ENCODE peak calls at places on chromosomes 1 and 21, in four cellular contexts. F is NCI-H1417, B is NCI-H1105, W is SW480. I is an unnamed sample.

GRCh38 chr1:8813016-8813763 is 4.2 kb downstream of the RERE start:
- DNase-seq in W (no peak), F (no peak), B (no peak), I (no peak)

GRCh38 chr1:242184955-242185354 is 186.1 kb upstream of the MAP1LC3C start:
- DNase-seq in F (no peak), W (no peak), B (no peak), I (no peak)

GRCh38 chr1:200257235-200257634 is 152.6 kb downstream of the ZNF281 start:
- DNase-seq in W (no peak), B (no peak), F (no peak), I (no peak)

GRCh38 chr1:168615965-168616364 is 39.6 kb downstream of the XCL1 start:
- DNase-seq in W (no peak), F (no peak), B (no peak), I (no peak)

GRCh38 chr1:218817747-218818146 is 355.9 kb upstream of the LYPLAL1 start:
- DNase-seq in B (no peak), F (no peak), W (no peak), I (no peak)

GRCh38 chr21:28832013-28832714 is 160.5 kb downstream of the LTN1 start:
- DNase-seq in W (peak), F (no peak), B (no peak), I (peak)

GRCh38 chr1:214514032-214514818 is 37.2 kb downstream of the PTPN14 start:
- DNase-seq in F (peak), B (no peak), W (no peak), I (no peak)

GRCh38 chr1:100584761-100585745 is 47.1 kb downstream of the GPR88 start:
- DNase-seq in F (no peak), B (no peak), W (no peak), I (peak)

GRCh38 chr1:5947978-5948680 is 44.1 kb downstream of the NPHP4 start:
- DNase-seq in W (no peak), B (no peak), F (no peak), I (no peak)

GRCh38 chr1:166354411-166354810 is 187.6 kb upstream of the FAM78B start:
- DNase-seq in W (no peak), F (no peak), B (no peak), I (no peak)

GRCh38 chr21:42887321-42887720 is 5.8 kb upstream of the NDUFV3 start:
- DNase-seq in F (no peak), W (no peak), B (no peak), I (no peak)

GRCh38 chr1:228438266-228438665 is 21.6 kb upstream of the TRIM17 start:
- DNase-seq in B (no peak), W (peak), F (no peak), I (no peak)

GRCh38 chr1:61183471-61184034 is 101.2 kb downstream of the NFIA start:
- DNase-seq in W (no peak), F (no peak), B (peak), I (peak)

GRCh38 chr21:32094792-32095191 is 184.1 kb downstream of the MIS18A start:
- DNase-seq in W (peak), B (no peak), F (no peak), I (peak)

GRCh38 chr1:10754571-10755329 is 41.7 kb downstream of the CASZ1 start:
- DNase-seq in W (no peak), F (no peak), B (no peak), I (no peak)

GRCh38 chr1:53783056-53783455 is 44.1 kb upstream of the GLIS1 start:
- DNase-seq in B (no peak), F (no peak), W (no peak), I (no peak)

GRCh38 chr1:43716559-43717281 is 9.4 kb downstream of the ST3GAL3 start:
- DNase-seq in F (no peak), W (no peak), B (no peak), I (no peak)

GRCh38 chr1:98661544-98662353 is at the start of gene SNX7:
- DNase-seq in B (peak), F (peak), W (peak), I (peak)

GRCh38 chr21:43701936-43702784 is 16.8 kb upstream of the PDXK start:
- DNase-seq in F (peak), B (no peak), W (no peak), I (peak)

GRCh38 chr1:167605576-167605975 is 24.5 kb upstream of the RCSD1 start:
- DNase-seq in F (no peak), W (no peak), B (no peak), I (no peak)

GRCh38 chr1:175434268-175434860 is 241.8 kb upstream of the KIAA0040 start:
- DNase-seq in F (no peak), B (peak), W (no peak), I (peak)

GRCh38 chr21:45737485-45738166 is 94.1 kb downstream of the PCBP3 start:
- DNase-seq in B (no peak), F (no peak), W (no peak), I (no peak)

GRCh38 chr21:16424331-16424749 is 694.6 kb downstream of the USP25 start:
- DNase-seq in W (no peak), B (no peak), F (no peak), I (peak)

GRCh38 chr1:217311766-217312165 is 319.1 kb downstream of the GPATCH2 start:
- DNase-seq in W (peak), F (no peak), B (no peak), I (peak)

GRCh38 chr1:116763116-116763786 is 9.0 kb downstream of the CD2 start:
- DNase-seq in F (no peak), B (no peak), W (no peak), I (no peak)

GRCh38 chr1:5109652-5110051 is 455.2 kb downstream of the AJAP1 start:
- DNase-seq in B (no peak), W (no peak), F (peak), I (no peak)

GRCh38 chr1:152441756-152442155 is 27.7 kb upstream of the CRNN start:
- DNase-seq in B (no peak), F (no peak), W (no peak), I (no peak)

GRCh38 chr1:84403362-84403761 is 5.1 kb downstream of the DNASE2B start:
- DNase-seq in B (no peak), F (no peak), W (no peak), I (no peak)

I was measured in DMS53.